ENCODE peak calls at places on chromosomes 3 and 15, in eight cellular contexts. C is progenitor cell of endocrine pancreas; B is fibroblast of lung; S is islet precursor cell; U is AG08395; G is ELR; J is stimulated activated CD4-positive, alpha-beta T cell treated with anti-CD3 and anti-CD28 coated beads, Interleukin-2, amount 100 ng/mL, for 24 hours; V is stimulated activated CD8-positive, alpha-beta memory T cell treated with anti-CD3 and anti-CD28 coated beads, Interleukin-2, amount 100 ng/mL, for 1 hour. N is an unnamed sample.

GRCh38 chr3:52014613-52015012 is 18.9 kb upstream of the RPL29 start:
- DNase-seq in G (peak), U (peak), B (no peak), S (no peak), C (no peak), V (no peak), J (no peak), N (no peak)

GRCh38 chr15:23823508-23823907 is 136.4 kb upstream of the NDN start:
- DNase-seq in J (no peak), U (no peak), C (no peak), V (no peak), S (peak), B (no peak), G (no peak), N (peak)

GRCh38 chr3:1843111-1843510 is 255.6 kb upstream of the CNTN4 start:
- DNase-seq in J (no peak), V (no peak), C (no peak), G (no peak), S (no peak), U (no peak), B (no peak), N (no peak)

GRCh38 chr3:99965077-99965476 is 147.4 kb downstream of the CMSS1 start:
- DNase-seq in S (no peak), G (peak), B (peak), C (no peak), U (no peak), V (no peak), J (no peak), N (peak)

GRCh38 chr3:40350529-40350928 is 36.5 kb upstream of the ENTPD3 start:
- DNase-seq in G (no peak), J (no peak), V (no peak), U (no peak), S (no peak), B (no peak), C (no peak), N (no peak)

GRCh38 chr3:188165596-188165995 is 11.6 kb downstream of the LPP start:
- DNase-seq in U (no peak), B (peak), G (peak), J (peak), V (no peak), C (no peak), S (no peak), N (no peak)

GRCh38 chr15:63043391-63044076 is 987 bp downstream of the TPM1 start:
- DNase-seq in S (no peak), U (no peak), B (no peak), C (peak), G (no peak), J (no peak), V (no peak), N (peak)

GRCh38 chr15:57216288-57216687 is 160.0 kb upstream of the CGNL1 start:
- DNase-seq in S (peak), V (no peak), C (no peak), U (peak), G (peak), B (peak), J (no peak), N (peak)

GRCh38 chr15:57405133-57405532 is 28.8 kb downstream of the CGNL1 start:
- DNase-seq in S (no peak), G (no peak), J (no peak), U (no peak), B (no peak), V (no peak), C (no peak), N (no peak)

GRCh38 chr3:72141264-72141663 is 356.3 kb upstream of the PROK2 start:
- DNase-seq in G (no peak), U (no peak), J (no peak), C (no peak), V (no peak), S (no peak), B (no peak), N (no peak)

GRCh38 chr15:62799919-62800318 is 242.6 kb upstream of the TPM1 start:
- DNase-seq in C (no peak), B (no peak), S (no peak), V (no peak), U (no peak), J (no peak), G (no peak), N (no peak)

N was measured in MG63.